ENCODE peak calls at places on chromosome 9, in seven cellular contexts. R, H, K, G, F, J and U are unnamed samples.

GRCh38 chr9:110782701-110783100 is 114.1 kb downstream of the MUSK start:
- DNase-seq in R (no peak), H (no peak), K (no peak), G (no peak), F (no peak), J (peak; percentile 18), U (no peak)

GRCh38 chr9:13675638-13676000 is 396.1 kb upstream of the MPDZ start:
- DNase-seq in R (no peak), H (no peak), K (no peak), G (no peak), F (no peak), J (no peak), U (no peak)

GRCh38 chr9:87119328-87119881 is 172.1 kb upstream of the GAS1 start:
- DNase-seq in R (peak; percentile 37), H (peak; percentile 88), K (no peak), G (no peak), F (no peak), J (peak; percentile 84), U (no peak)

GRCh38 chr9:88658311-88658822 is 123.4 kb downstream of the NXNL2 start:
- DNase-seq in R (peak; percentile 56), H (peak; percentile 74), K (no peak), G (no peak), F (no peak), J (no peak), U (no peak)

GRCh38 chr9:125262217-125262991 is 778 bp downstream of the GAPVD1 start:
- DNase-seq in R (no peak), H (peak; percentile 25), K (no peak), G (no peak), F (no peak), J (no peak), U (no peak)

GRCh38 chr9:88076286-88077070 is 61.8 kb downstream of the SPATA31C2 start:
- DNase-seq in R (peak; percentile 79), H (peak; percentile 81), K (no peak), G (peak; percentile 98), F (no peak), J (peak; percentile 55), U (peak; percentile 90)

GRCh38 chr9:115765060-115765459 is 388.5 kb upstream of the PAPPA start:
- DNase-seq in R (no peak), H (no peak), K (no peak), G (no peak), F (no peak), J (no peak), U (no peak)

GRCh38 chr9:34334337-34334824 is 5.0 kb downstream of the NUDT2 start:
- DNase-seq in R (no peak), H (no peak), K (no peak), G (no peak), F (no peak), J (peak; percentile 32), U (no peak)

GRCh38 chr9:120284796-120285195 is 295.2 kb downstream of the CDK5RAP2 start:
- DNase-seq in R (no peak), H (no peak), K (no peak), G (no peak), F (no peak), J (no peak), U (no peak)

GRCh38 chr9:38486837-38487236 is 62.6 kb upstream of the IGFBPL1 start:
- DNase-seq in R (no peak), H (no peak), K (no peak), G (no peak), F (no peak), J (no peak), U (no peak)

GRCh38 chr9:34252016-34252415 is 73.2 kb downstream of the UBAP1 start:
- DNase-seq in R (no peak), H (no peak), K (no peak), G (no peak), F (no peak), J (no peak), U (no peak)

GRCh38 chr9:99720455-99721050 is 101.1 kb upstream of the NR4A3 start:
- DNase-seq in R (no peak), H (peak; percentile 33), K (no peak), G (no peak), F (no peak), J (peak; percentile 0), U (no peak)

GRCh38 chr9:8686502-8686901 is 886.9 kb upstream of the DMAC1 start:
- DNase-seq in R (no peak), H (peak; percentile 7), K (no peak), G (no peak), F (no peak), J (no peak), U (no peak)

GRCh38 chr9:107274096-107274495 is 9.0 kb upstream of the RAD23B start:
- DNase-seq in R (no peak), H (no peak), K (no peak), G (no peak), F (no peak), J (no peak), U (no peak)

GRCh38 chr9:121059998-121060636 is 10.0 kb upstream of the C5 start:
- DNase-seq in R (no peak), H (peak; percentile 83), K (no peak), G (no peak), F (no peak), J (peak; percentile 84), U (no peak)

GRCh38 chr9:131521203-131521602 is 9.9 kb downstream of the UCK1 start:
- DNase-seq in R (no peak), H (no peak), K (no peak), G (no peak), F (no peak), J (no peak), U (no peak)

DNA sequence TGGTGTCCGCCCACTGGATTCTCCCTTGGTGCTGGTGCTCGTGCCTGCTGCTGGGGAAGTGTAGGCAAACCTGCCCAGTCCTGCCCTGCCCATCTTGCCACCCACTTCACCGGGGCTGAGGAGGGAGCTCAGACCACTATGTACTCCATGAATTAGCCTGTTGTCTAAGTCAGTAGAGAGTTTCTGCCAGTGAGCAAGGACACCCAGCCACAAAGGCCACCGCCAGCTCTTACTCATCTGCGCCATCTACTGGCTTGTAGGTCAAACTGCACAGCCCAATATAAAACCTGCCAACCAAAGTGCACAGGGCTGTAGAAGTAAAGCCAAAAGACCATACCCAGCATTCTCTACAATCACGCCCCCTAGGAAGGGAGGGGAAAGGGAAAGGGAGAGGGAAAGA is 102.3 kb downstream of the GLIS3 start:
- DNase-seq in R (no peak), H (no peak), K (no peak), G (no peak), F (no peak), J (no peak), U (no peak)
- H3K9me3 ChIP-seq in R (peaks cover 62% of the 10 kb centered on the region), H (peaks cover 2% of the 10 kb centered on the region), K (peaks cover 3% of the 10 kb centered on the region), G (no peaks in the 10 kb centered on the region), F (peaks cover 8% of the 10 kb centered on the region), J (peaks cover 28% of the 10 kb centered on the region), U (peaks cover 26% of the 10 kb centered on the region)

GRCh38 chr9:82938426-82938825 is 124.5 kb downstream of the RASEF start:
- DNase-seq in R (no peak), H (no peak), K (no peak), G (no peak), F (no peak), J (no peak), U (no peak)
- H3K27ac ChIP-seq in R (no peak overlapping the region), H (no peak overlapping the region), K (no peak overlapping the region), G (no peak overlapping the region), F (no peak overlapping the region), J (no peak overlapping the region), U (no peak overlapping the region)

DNA sequence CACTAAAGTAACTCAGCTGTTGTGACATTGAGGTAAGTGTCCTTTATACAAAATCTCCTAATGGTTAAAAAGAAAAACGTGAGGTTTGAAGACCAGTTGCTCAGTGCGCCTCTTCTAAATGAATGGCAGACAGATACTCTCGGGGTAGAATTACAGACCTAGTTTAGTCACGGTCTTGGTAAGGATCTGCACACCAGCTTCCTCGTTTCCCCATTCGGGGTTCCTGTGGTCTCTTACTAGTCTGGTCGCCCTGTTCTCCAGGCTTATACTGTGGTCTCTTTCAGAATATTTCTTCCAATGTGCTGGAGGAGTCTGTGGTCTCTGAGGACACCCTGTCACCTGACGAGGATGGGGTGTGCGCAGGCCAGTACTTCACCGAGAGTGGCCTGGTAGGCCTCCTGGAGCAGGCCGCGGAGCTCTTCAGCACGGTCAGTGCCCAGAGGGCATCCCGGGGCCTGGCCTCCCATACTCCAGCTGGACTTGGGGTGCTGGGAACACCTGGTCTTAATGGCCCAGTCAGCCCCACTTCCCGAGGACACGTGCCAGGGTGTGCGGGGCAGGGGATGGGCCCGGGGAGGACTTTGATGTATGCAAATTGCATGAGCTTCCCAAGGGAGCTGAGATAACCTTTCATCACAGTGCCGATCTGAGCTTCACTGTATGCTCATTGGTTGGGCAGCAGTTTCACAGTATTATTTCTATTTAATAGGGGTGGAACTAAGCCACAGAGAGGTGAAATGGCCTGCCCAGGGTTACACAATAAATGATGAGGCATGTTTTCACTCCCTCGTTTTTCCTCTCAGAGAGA is 224.5 kb downstream of the DOCK8 start:
- DNase-seq in R (peak; percentile 40), H (no peak), K (no peak), G (no peak), F (no peak), J (no peak), U (no peak)
- H3K4me1 ChIP-seq in R (peaks cover 19% of the 10 kb centered on the region), H (no peaks in the 10 kb centered on the region), K (no peaks in the 10 kb centered on the region), G (no peaks in the 10 kb centered on the region), F (no peaks in the 10 kb centered on the region), J (peaks cover 13% of the 10 kb centered on the region), U (no peaks in the 10 kb centered on the region)

DNA sequence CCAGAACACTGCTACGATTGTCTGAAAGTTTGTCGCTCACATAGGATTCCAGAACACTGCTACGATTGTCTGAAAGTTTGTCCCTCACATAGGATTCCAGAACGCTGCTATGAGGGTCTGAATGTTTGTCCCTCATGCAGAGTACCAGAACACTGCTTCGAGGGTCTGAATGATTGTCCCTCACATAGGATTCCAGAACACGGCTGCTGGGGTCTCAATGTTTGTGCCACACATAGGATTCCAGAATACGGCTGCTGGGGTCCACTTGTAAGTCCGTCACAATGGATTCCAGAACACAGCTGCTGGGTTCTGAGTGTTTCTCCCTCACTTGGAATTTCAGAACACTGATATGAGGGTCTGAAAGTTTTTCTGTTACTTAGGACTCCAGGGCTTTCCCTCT is 203.3 kb downstream of the FOXD4L6 start:
- DNase-seq in R (no peak), H (no peak), K (no peak), G (no peak), F (no peak), J (no peak), U (no peak)
- H3K9me3 ChIP-seq in R (peaks cover 97% of the 10 kb centered on the region), H (no peaks in the 10 kb centered on the region), K (peaks cover 57% of the 10 kb centered on the region), G (no peaks in the 10 kb centered on the region), F (peaks cover 69% of the 10 kb centered on the region), J (peaks cover 50% of the 10 kb centered on the region), U (peaks cover 77% of the 10 kb centered on the region)